ENCODE peak calls at places on chromosomes 13 and 19, in six cellular contexts. One of them, this sample, is unnamed.

GRCh38 chr19:46115396-46116109 is 8.9 kb downstream of the IGFL3 start:
- DNase-seq in effector CD8-positive, alpha-beta T cell: no peak
- DNase-seq in neural progenitor cell: no peak
- DNase-seq in dorsolateral prefrontal cortex: no peak
- DNase-seq in stimulated activated CD8-positive, alpha-beta memory T cell treated with anti-CD3 and anti-CD28 coated beads, Interleukin-15, amount 100 ng/mL, for 24 hours: no peak
- DNase-seq in KBM-7: no peak
- DNase-seq in this sample: no peak

GRCh38 chr13:50910483-50910805 is 853 bp downstream of the RNASEH2B start:
- DNase-seq in effector CD8-positive, alpha-beta T cell: no peak
- DNase-seq in neural progenitor cell: peak
- DNase-seq in dorsolateral prefrontal cortex: no peak
- DNase-seq in stimulated activated CD8-positive, alpha-beta memory T cell treated with anti-CD3 and anti-CD28 coated beads, Interleukin-15, amount 100 ng/mL, for 24 hours: no peak
- DNase-seq in KBM-7: peak
- DNase-seq in this sample: no peak

GRCh38 chr19:5718579-5719273 is 1.2 kb downstream of the LONP1 start:
- DNase-seq in effector CD8-positive, alpha-beta T cell: no peak
- DNase-seq in neural progenitor cell: no peak
- DNase-seq in dorsolateral prefrontal cortex: no peak
- DNase-seq in stimulated activated CD8-positive, alpha-beta memory T cell treated with anti-CD3 and anti-CD28 coated beads, Interleukin-15, amount 100 ng/mL, for 24 hours: no peak
- DNase-seq in KBM-7: peak
- DNase-seq in this sample: no peak

GRCh38 chr13:113816925-113817859 is 46.7 kb downstream of the GAS6 start:
- DNase-seq in effector CD8-positive, alpha-beta T cell: peak
- DNase-seq in neural progenitor cell: peak
- DNase-seq in dorsolateral prefrontal cortex: peak
- DNase-seq in stimulated activated CD8-positive, alpha-beta memory T cell treated with anti-CD3 and anti-CD28 coated beads, Interleukin-15, amount 100 ng/mL, for 24 hours: peak
- DNase-seq in KBM-7: peak
- DNase-seq in this sample: peak

GRCh38 chr13:73272831-73273230 is 214.0 kb downstream of the KLF5 start:
- DNase-seq in effector CD8-positive, alpha-beta T cell: no peak
- DNase-seq in neural progenitor cell: no peak
- DNase-seq in dorsolateral prefrontal cortex: no peak
- DNase-seq in stimulated activated CD8-positive, alpha-beta memory T cell treated with anti-CD3 and anti-CD28 coated beads, Interleukin-15, amount 100 ng/mL, for 24 hours: no peak
- DNase-seq in KBM-7: no peak
- DNase-seq in this sample: no peak

GRCh38 chr13:75643693-75644092 is 7.6 kb downstream of the LMO7 start:
- DNase-seq in effector CD8-positive, alpha-beta T cell: no peak
- DNase-seq in neural progenitor cell: no peak
- DNase-seq in dorsolateral prefrontal cortex: no peak
- DNase-seq in stimulated activated CD8-positive, alpha-beta memory T cell treated with anti-CD3 and anti-CD28 coated beads, Interleukin-15, amount 100 ng/mL, for 24 hours: no peak
- DNase-seq in KBM-7: no peak
- DNase-seq in this sample: no peak

GRCh38 chr13:28411859-28412353 is 83.0 kb downstream of the FLT1 start:
- DNase-seq in effector CD8-positive, alpha-beta T cell: no peak
- DNase-seq in neural progenitor cell: no peak
- DNase-seq in dorsolateral prefrontal cortex: no peak
- DNase-seq in stimulated activated CD8-positive, alpha-beta memory T cell treated with anti-CD3 and anti-CD28 coated beads, Interleukin-15, amount 100 ng/mL, for 24 hours: no peak
- DNase-seq in KBM-7: peak
- DNase-seq in this sample: no peak

GRCh38 chr13:48160879-48161278 is 66.0 kb upstream of the MED4 start:
- DNase-seq in effector CD8-positive, alpha-beta T cell: no peak
- DNase-seq in neural progenitor cell: no peak
- DNase-seq in dorsolateral prefrontal cortex: no peak
- DNase-seq in stimulated activated CD8-positive, alpha-beta memory T cell treated with anti-CD3 and anti-CD28 coated beads, Interleukin-15, amount 100 ng/mL, for 24 hours: no peak
- DNase-seq in KBM-7: no peak
- DNase-seq in this sample: no peak

GRCh38 chr13:113209880-113210421 is 538 bp downstream of the CUL4A start:
- DNase-seq in effector CD8-positive, alpha-beta T cell: peak
- DNase-seq in neural progenitor cell: peak
- DNase-seq in dorsolateral prefrontal cortex: no peak
- DNase-seq in stimulated activated CD8-positive, alpha-beta memory T cell treated with anti-CD3 and anti-CD28 coated beads, Interleukin-15, amount 100 ng/mL, for 24 hours: peak
- DNase-seq in KBM-7: peak
- DNase-seq in this sample: peak

GRCh38 chr13:28129911-28130693 is 8.2 kb upstream of the PAN3 start:
- DNase-seq in effector CD8-positive, alpha-beta T cell: no peak
- DNase-seq in neural progenitor cell: no peak
- DNase-seq in dorsolateral prefrontal cortex: no peak
- DNase-seq in stimulated activated CD8-positive, alpha-beta memory T cell treated with anti-CD3 and anti-CD28 coated beads, Interleukin-15, amount 100 ng/mL, for 24 hours: no peak
- DNase-seq in KBM-7: no peak
- DNase-seq in this sample: no peak

GRCh38 chr13:98222816-98223215 is 45.7 kb upstream of the RNF113B start:
- DNase-seq in effector CD8-positive, alpha-beta T cell: no peak
- DNase-seq in neural progenitor cell: no peak
- DNase-seq in dorsolateral prefrontal cortex: no peak
- DNase-seq in stimulated activated CD8-positive, alpha-beta memory T cell treated with anti-CD3 and anti-CD28 coated beads, Interleukin-15, amount 100 ng/mL, for 24 hours: no peak
- DNase-seq in KBM-7: no peak
- DNase-seq in this sample: no peak

GRCh38 chr13:97911311-97912138 is 42.0 kb upstream of the IPO5 start:
- DNase-seq in effector CD8-positive, alpha-beta T cell: no peak
- DNase-seq in neural progenitor cell: peak
- DNase-seq in dorsolateral prefrontal cortex: no peak
- DNase-seq in stimulated activated CD8-positive, alpha-beta memory T cell treated with anti-CD3 and anti-CD28 coated beads, Interleukin-15, amount 100 ng/mL, for 24 hours: no peak
- DNase-seq in KBM-7: peak
- DNase-seq in this sample: no peak

GRCh38 chr19:30649934-30650614 is 277.9 kb downstream of the ZNF536 start:
- DNase-seq in effector CD8-positive, alpha-beta T cell: no peak
- DNase-seq in neural progenitor cell: peak
- DNase-seq in dorsolateral prefrontal cortex: peak
- DNase-seq in stimulated activated CD8-positive, alpha-beta memory T cell treated with anti-CD3 and anti-CD28 coated beads, Interleukin-15, amount 100 ng/mL, for 24 hours: no peak
- DNase-seq in KBM-7: peak
- DNase-seq in this sample: peak

GRCh38 chr19:29966594-29967249 is 24.7 kb downstream of the URI1 start:
- DNase-seq in effector CD8-positive, alpha-beta T cell: no peak
- DNase-seq in neural progenitor cell: no peak
- DNase-seq in dorsolateral prefrontal cortex: no peak
- DNase-seq in stimulated activated CD8-positive, alpha-beta memory T cell treated with anti-CD3 and anti-CD28 coated beads, Interleukin-15, amount 100 ng/mL, for 24 hours: no peak
- DNase-seq in KBM-7: no peak
- DNase-seq in this sample: no peak

GRCh38 chr19:3608750-3609322 is 2.2 kb upstream of the TBXA2R start:
- DNase-seq in effector CD8-positive, alpha-beta T cell: no peak
- DNase-seq in neural progenitor cell: no peak
- DNase-seq in dorsolateral prefrontal cortex: no peak
- DNase-seq in stimulated activated CD8-positive, alpha-beta memory T cell treated with anti-CD3 and anti-CD28 coated beads, Interleukin-15, amount 100 ng/mL, for 24 hours: no peak
- DNase-seq in KBM-7: peak
- DNase-seq in this sample: no peak

GRCh38 chr19:11269408-11269807 is 7.1 kb upstream of the DOCK6 start:
- DNase-seq in effector CD8-positive, alpha-beta T cell: no peak
- DNase-seq in neural progenitor cell: no peak
- DNase-seq in dorsolateral prefrontal cortex: no peak
- DNase-seq in stimulated activated CD8-positive, alpha-beta memory T cell treated with anti-CD3 and anti-CD28 coated beads, Interleukin-15, amount 100 ng/mL, for 24 hours: no peak
- DNase-seq in KBM-7: peak
- DNase-seq in this sample: no peak

GRCh38 chr19:55652311-55653078 is 2.3 kb upstream of the U2AF2 start:
- DNase-seq in effector CD8-positive, alpha-beta T cell: no peak
- DNase-seq in neural progenitor cell: no peak
- DNase-seq in dorsolateral prefrontal cortex: no peak
- DNase-seq in stimulated activated CD8-positive, alpha-beta memory T cell treated with anti-CD3 and anti-CD28 coated beads, Interleukin-15, amount 100 ng/mL, for 24 hours: no peak
- DNase-seq in KBM-7: no peak
- DNase-seq in this sample: peak

GRCh38 chr19:728011-728410 is 19.3 kb downstream of the PALM start:
- DNase-seq in effector CD8-positive, alpha-beta T cell: no peak
- DNase-seq in neural progenitor cell: no peak
- DNase-seq in dorsolateral prefrontal cortex: no peak
- DNase-seq in stimulated activated CD8-positive, alpha-beta memory T cell treated with anti-CD3 and anti-CD28 coated beads, Interleukin-15, amount 100 ng/mL, for 24 hours: no peak
- DNase-seq in KBM-7: no peak
- DNase-seq in this sample: no peak

GRCh38 chr19:55172741-55173140 is 6.3 kb upstream of the DNAAF3 start:
- DNase-seq in effector CD8-positive, alpha-beta T cell: no peak
- DNase-seq in neural progenitor cell: no peak
- DNase-seq in dorsolateral prefrontal cortex: no peak
- DNase-seq in stimulated activated CD8-positive, alpha-beta memory T cell treated with anti-CD3 and anti-CD28 coated beads, Interleukin-15, amount 100 ng/mL, for 24 hours: no peak
- DNase-seq in KBM-7: no peak
- DNase-seq in this sample: no peak

GRCh38 chr19:6204212-6204611 is 68.7 kb downstream of the ACSBG2 start:
- DNase-seq in effector CD8-positive, alpha-beta T cell: no peak
- DNase-seq in neural progenitor cell: no peak
- DNase-seq in dorsolateral prefrontal cortex: peak
- DNase-seq in stimulated activated CD8-positive, alpha-beta memory T cell treated with anti-CD3 and anti-CD28 coated beads, Interleukin-15, amount 100 ng/mL, for 24 hours: no peak
- DNase-seq in KBM-7: no peak
- DNase-seq in this sample: no peak

GRCh38 chr13:111281751-111282311 is 38.6 kb upstream of the TEX29 start:
- DNase-seq in effector CD8-positive, alpha-beta T cell: no peak
- DNase-seq in neural progenitor cell: no peak
- DNase-seq in dorsolateral prefrontal cortex: no peak
- DNase-seq in stimulated activated CD8-positive, alpha-beta memory T cell treated with anti-CD3 and anti-CD28 coated beads, Interleukin-15, amount 100 ng/mL, for 24 hours: no peak
- DNase-seq in KBM-7: peak
- DNase-seq in this sample: no peak

GRCh38 chr19:38900220-38900629 is 456 bp downstream of the NFKBIB start:
- DNase-seq in effector CD8-positive, alpha-beta T cell: no peak
- DNase-seq in neural progenitor cell: no peak
- DNase-seq in dorsolateral prefrontal cortex: no peak
- DNase-seq in stimulated activated CD8-positive, alpha-beta memory T cell treated with anti-CD3 and anti-CD28 coated beads, Interleukin-15, amount 100 ng/mL, for 24 hours: no peak
- DNase-seq in KBM-7: no peak
- DNase-seq in this sample: no peak

GRCh38 chr19:27774827-27775226 is 1438.1 kb downstream of the UQCRFS1 start:
- DNase-seq in effector CD8-positive, alpha-beta T cell: no peak
- DNase-seq in neural progenitor cell: no peak
- DNase-seq in dorsolateral prefrontal cortex: no peak
- DNase-seq in stimulated activated CD8-positive, alpha-beta memory T cell treated with anti-CD3 and anti-CD28 coated beads, Interleukin-15, amount 100 ng/mL, for 24 hours: no peak
- DNase-seq in KBM-7: peak
- DNase-seq in this sample: peak

GRCh38 chr13:20769834-20770233 is 3.9 kb downstream of the EEF1AKMT1 start:
- DNase-seq in effector CD8-positive, alpha-beta T cell: no peak
- DNase-seq in neural progenitor cell: no peak
- DNase-seq in dorsolateral prefrontal cortex: no peak
- DNase-seq in stimulated activated CD8-positive, alpha-beta memory T cell treated with anti-CD3 and anti-CD28 coated beads, Interleukin-15, amount 100 ng/mL, for 24 hours: no peak
- DNase-seq in KBM-7: no peak
- DNase-seq in this sample: no peak

GRCh38 chr13:99305180-99305965 is 1.8 kb downstream of the GPR183 start:
- DNase-seq in effector CD8-positive, alpha-beta T cell: no peak
- DNase-seq in neural progenitor cell: no peak
- DNase-seq in dorsolateral prefrontal cortex: no peak
- DNase-seq in stimulated activated CD8-positive, alpha-beta memory T cell treated with anti-CD3 and anti-CD28 coated beads, Interleukin-15, amount 100 ng/mL, for 24 hours: no peak
- DNase-seq in KBM-7: no peak
- DNase-seq in this sample: no peak

GRCh38 chr19:34269081-34269480 is 14.7 kb downstream of the GARRE1 start:
- DNase-seq in effector CD8-positive, alpha-beta T cell: no peak
- DNase-seq in neural progenitor cell: no peak
- DNase-seq in dorsolateral prefrontal cortex: no peak
- DNase-seq in stimulated activated CD8-positive, alpha-beta memory T cell treated with anti-CD3 and anti-CD28 coated beads, Interleukin-15, amount 100 ng/mL, for 24 hours: no peak
- DNase-seq in KBM-7: no peak
- DNase-seq in this sample: no peak

GRCh38 chr19:11142528-11143171 is 12.9 kb downstream of the SPC24 start:
- DNase-seq in effector CD8-positive, alpha-beta T cell: no peak
- DNase-seq in neural progenitor cell: peak
- DNase-seq in dorsolateral prefrontal cortex: peak
- DNase-seq in stimulated activated CD8-positive, alpha-beta memory T cell treated with anti-CD3 and anti-CD28 coated beads, Interleukin-15, amount 100 ng/mL, for 24 hours: no peak
- DNase-seq in KBM-7: no peak
- DNase-seq in this sample: peak

This sample was measured in type B pancreatic cell.